ENCODE peak calls at places on chromosomes 4 and X, in five cellular contexts. X, S, L, B and T are unnamed samples.

GRCh38 chr4:6781561-6781960 is 966 bp upstream of the KIAA0232 start:
- DNase-seq in B (no peak), X (no peak), L (no peak), S (no peak), T (no peak)

GRCh38 chrX:17187301-17187836 is 187.6 kb upstream of the NHS start:
- DNase-seq in B (no peak), L (no peak), X (no peak), S (no peak), T (no peak)

GRCh38 chr4:184096561-184097239 is 121.0 kb downstream of the ENPP6 start:
- DNase-seq in S (no peak), X (no peak), B (no peak), L (no peak), T (no peak)

GRCh38 chrX:24498181-24498580 is 33.1 kb downstream of the PDK3 start:
- DNase-seq in L (peak), B (no peak), S (peak), X (peak), T (peak)

GRCh38 chrX:131763674-131764073 is 219.8 kb downstream of the OR13H1 start:
- DNase-seq in X (peak), S (no peak), L (no peak), B (no peak), T (no peak)

GRCh38 chrX:69073241-69073640 is 92.0 kb downstream of the PJA1 start:
- DNase-seq in L (no peak), X (no peak), S (no peak), B (no peak), T (no peak)

GRCh38 chrX:108584617-108585211 is 145.1 kb downstream of the COL4A5 start:
- DNase-seq in S (peak), B (peak), X (peak), L (no peak), T (peak)

GRCh38 chr4:147754037-147754445 is 22.2 kb downstream of the ARHGAP10 start:
- DNase-seq in L (no peak), S (peak), B (no peak), X (peak), T (no peak)

GRCh38 chr4:148852092-148852699 is 410.0 kb upstream of the NR3C2 start:
- DNase-seq in S (peak), B (no peak), X (no peak), L (no peak), T (no peak)

GRCh38 chr4:101643201-101643600 is 147.3 kb upstream of the BANK1 start:
- DNase-seq in S (no peak), X (no peak), B (no peak), L (no peak), T (peak)
- TF ChIP-seq MYC in S (no peak), X (no peak), B (no peak), L (no peak), T (no peak)

DNA sequence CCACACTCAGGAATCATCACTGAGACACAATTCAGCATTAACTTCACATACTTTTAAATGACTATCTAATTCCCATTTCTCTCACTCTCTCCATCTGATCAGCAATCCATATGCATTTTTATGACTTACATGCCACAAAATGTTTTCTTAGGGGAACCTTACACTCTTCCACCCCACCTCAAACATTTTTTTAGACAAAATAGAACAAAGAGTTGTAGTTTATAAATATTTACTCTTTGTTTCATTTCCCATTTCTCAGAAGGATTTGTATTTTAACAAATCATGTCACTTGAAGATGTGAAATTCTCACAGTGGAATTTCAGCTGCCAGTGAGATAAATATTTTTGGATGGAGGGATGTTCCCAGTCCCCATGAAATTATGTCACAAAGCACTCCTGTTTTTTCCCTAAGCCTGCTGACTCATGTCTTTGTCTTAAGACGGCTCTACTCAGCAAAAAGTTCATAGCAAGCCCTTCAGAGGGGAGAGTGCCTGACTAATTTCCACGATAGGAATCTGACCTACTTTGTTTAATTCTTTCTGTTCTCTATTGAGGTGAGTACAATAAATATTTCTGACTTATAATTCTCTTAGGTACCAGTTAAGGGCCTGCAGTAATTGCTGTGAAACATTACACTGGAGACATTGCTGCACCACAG is 257.7 kb downstream of the THOC2 start:
- DNase-seq in X (no peak), S (no peak), L (no peak), B (no peak), T (no peak)
- H3K4me3 ChIP-seq in X (no peak), S (no peak), L (no peak), B (no peak), T (no peak)

GRCh38 chr4:41881931-41882621 is 53.2 kb upstream of the TMEM33 start:
- DNase-seq in X (no peak), B (no peak), L (no peak), S (no peak), T (no peak)

GRCh38 chr4:41880022-41880837 is 55.0 kb upstream of the TMEM33 start:
- DNase-seq in B (no peak), L (no peak), X (no peak), S (no peak), T (no peak)

GRCh38 chr4:41882622-41883347 is 52.4 kb upstream of the TMEM33 start:
- DNase-seq in S (peak), L (no peak), X (peak), B (peak), T (peak)

GRCh38 chr4:41879552-41879951 is 55.7 kb upstream of the TMEM33 start:
- DNase-seq in X (no peak), S (no peak), B (no peak), L (no peak), T (no peak)

DNA sequence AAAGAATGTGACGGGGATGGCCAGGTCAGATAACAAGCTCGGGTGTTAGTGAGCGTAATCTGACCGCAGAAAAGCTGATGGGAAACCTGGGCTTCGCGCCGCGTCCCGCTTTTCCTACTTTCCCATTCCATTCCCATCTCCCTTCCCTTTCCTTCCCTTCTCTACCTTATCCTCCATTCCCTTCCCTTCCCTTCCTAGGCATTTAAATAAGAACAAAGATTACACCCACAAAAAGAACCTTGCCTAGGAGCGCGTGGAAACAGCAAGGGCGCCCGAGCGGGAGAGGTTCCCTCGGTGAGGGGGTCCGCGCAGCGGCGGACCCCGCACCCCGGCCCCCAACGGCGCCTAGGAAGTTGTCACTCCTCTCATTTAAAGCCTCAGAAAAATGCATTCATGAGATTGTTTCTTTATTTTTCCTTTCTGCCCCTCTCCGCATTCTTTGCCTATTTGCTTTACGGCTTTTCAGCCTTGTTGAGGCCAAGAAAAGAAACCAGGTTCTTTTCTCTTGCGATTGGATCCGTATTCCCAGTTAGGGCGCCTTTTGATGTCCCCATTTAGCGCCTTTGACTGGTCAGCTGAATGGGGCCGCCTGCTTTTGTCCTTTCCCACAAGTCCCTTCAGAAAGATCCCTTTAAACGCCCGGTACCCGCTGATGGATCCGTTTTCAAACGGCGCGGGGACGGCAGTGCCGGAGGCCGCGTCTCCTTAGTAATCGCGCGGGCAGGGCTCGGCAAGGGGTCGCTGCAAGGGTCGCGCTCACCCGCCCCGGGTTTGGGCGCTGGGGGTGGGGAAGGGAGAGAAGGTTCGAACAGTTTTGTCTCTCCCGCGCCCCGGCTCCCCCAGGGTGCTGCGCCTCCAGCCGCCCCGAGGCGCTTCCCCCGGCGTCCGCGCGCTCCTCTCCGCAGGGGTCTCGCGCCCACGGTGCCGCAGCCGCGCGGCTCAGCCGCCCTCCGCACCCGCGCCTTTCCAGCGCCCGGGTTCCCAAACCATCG is 54.1 kb upstream of the TMEM33 start:
- DNase-seq in S (no peak), X (no peak), B (no peak), L (no peak), T (no peak)
- TF ChIP-seq MYC in S (no peak), X (no peak), B (no peak), L (no peak), T (no peak)

GRCh38 chr4:152509595-152510209 is 26.2 kb downstream of the FBXW7 start:
- DNase-seq in L (no peak), B (no peak), X (no peak), S (no peak), T (peak)
- H3K4me3 ChIP-seq in L (no peak), B (no peak), X (no peak), S (no peak), T (no peak)

DNA sequence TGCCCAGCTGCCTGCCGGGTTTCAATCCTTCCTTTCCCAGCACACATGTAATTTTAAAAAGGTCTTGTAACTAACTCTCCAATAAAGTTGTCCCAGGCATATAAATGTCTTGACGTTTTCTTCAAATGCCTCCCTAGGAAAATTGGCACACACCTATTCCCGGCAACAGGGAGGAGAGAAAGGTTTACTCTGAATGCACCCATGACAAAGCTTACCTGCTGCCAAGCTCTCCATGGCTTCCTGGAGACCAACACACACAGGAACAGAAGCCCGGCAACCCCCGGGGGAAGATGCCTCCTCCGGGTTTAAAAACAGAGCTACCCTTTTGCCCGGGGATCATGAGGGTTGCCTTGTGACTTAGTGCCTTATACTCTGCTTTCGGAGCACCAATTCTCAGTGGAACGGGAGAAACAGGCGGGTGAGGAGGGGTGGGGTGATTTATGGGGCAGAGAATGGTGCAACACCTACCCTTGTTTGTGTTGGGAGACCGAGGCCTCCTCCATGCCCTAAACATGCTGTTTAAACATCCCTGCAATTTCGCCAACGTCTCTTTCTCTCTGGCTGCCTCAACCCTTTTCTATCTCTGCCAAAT is 4.8 kb upstream of the GYG2 start:
- DNase-seq in S (no peak), L (no peak), B (no peak), X (no peak), T (no peak)
- TF ChIP-seq MYC in S (no peak), L (no peak), B (no peak), X (no peak), T (no peak)

GRCh38 chrX:57904481-57904880 is 5.8 kb downstream of the ZXDA start:
- DNase-seq in S (no peak), B (no peak), L (no peak), X (no peak), T (no peak)

GRCh38 chrX:57902633-57903032 is 7.6 kb downstream of the ZXDA start:
- DNase-seq in S (no peak), L (no peak), X (no peak), B (no peak), T (no peak)

GRCh38 chrX:57905141-57905540 is 5.1 kb downstream of the ZXDA start:
- DNase-seq in X (no peak), B (no peak), S (peak), L (no peak), T (no peak)

GRCh38 chrX:57900961-57901360 is 9.3 kb downstream of the ZXDA start:
- DNase-seq in L (no peak), X (no peak), S (peak), B (no peak), T (no peak)

GRCh38 chrX:57906790-57907189 is 3.5 kb downstream of the ZXDA start:
- DNase-seq in S (peak), L (no peak), X (no peak), B (no peak), T (no peak)
- H3K4me3 ChIP-seq in S (no peak), L (no peak), X (no peak), B (no peak), T (peak)

GRCh38 chrX:7266261-7266660 is 118.3 kb upstream of the PUDP start:
- DNase-seq in S (no peak), X (no peak), B (no peak), L (no peak), T (no peak)

GRCh38 chrX:7264399-7264798 is 116.4 kb upstream of the PUDP start:
- DNase-seq in B (no peak), S (no peak), L (no peak), X (no peak), T (no peak)

GRCh38 chrX:7272301-7272700 is 124.3 kb upstream of the PUDP start:
- DNase-seq in B (no peak), L (no peak), S (no peak), X (no peak), T (peak)

GRCh38 chrX:7270018-7270417 is 122.1 kb upstream of the PUDP start:
- DNase-seq in L (no peak), X (no peak), B (no peak), S (no peak), T (peak)
- TF ChIP-seq MYC in L (no peak), X (no peak), B (no peak), S (no peak), T (no peak)

GRCh38 chr4:36386691-36387090 is 105.3 kb downstream of the DTHD1 start:
- DNase-seq in L (no peak), B (no peak), X (no peak), S (no peak), T (peak)

GRCh38 chr4:36392049-36392448 is 110.6 kb downstream of the DTHD1 start:
- DNase-seq in X (no peak), B (no peak), S (no peak), L (no peak), T (no peak)

GRCh38 chr4:36388710-36389109 is 107.3 kb downstream of the DTHD1 start:
- DNase-seq in B (no peak), L (no peak), S (no peak), X (no peak), T (no peak)

DNA sequence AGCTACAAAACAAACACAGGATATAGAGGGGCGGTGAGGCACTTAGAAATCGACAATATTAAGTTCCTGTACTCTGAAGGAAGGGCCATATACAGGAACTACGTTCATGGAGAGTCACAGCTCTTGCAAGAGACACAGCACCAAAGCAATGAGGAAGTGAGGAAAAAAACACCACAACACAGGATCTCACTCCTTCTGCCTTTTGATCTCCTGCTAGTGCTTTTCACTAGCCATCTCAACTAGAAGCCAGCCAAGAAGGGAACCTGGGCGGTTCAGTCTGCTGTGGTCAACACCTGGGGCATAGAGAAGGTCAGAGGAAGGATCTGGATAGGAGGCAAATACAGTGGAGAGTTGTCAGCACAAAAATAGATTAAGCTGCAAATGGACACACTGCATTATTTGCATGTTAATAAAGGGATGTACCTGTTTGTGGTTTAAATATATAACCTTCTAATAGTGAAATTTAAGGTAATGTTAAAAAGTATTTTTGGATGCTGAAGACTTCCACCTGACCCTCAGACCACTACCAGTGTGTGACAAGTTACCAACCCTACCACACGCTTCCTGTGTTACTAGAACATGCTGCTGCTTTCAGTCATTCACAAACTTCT is 104.6 kb downstream of the DTHD1 start:
- DNase-seq in B (no peak), X (no peak), L (no peak), S (no peak), T (peak)
- H3K4me3 ChIP-seq in B (no peak), X (no peak), L (no peak), S (no peak), T (no peak)